ENCODE peak calls at places on chromosomes 13 and 19, in eight cellular contexts. W is GM23248; J is neuronal stem cell; Z is tibial artery; H is left lung; L is HCT116; I is astrocyte; B is effector memory CD4-positive, alpha-beta T cell. Q is an unnamed sample.
A peak's percentile ranks its signal among the peaks of the same experiment; 100 is the strongest.

GRCh38 chr19:18253716-18254115 is 20.5 kb downstream of the IQCN start:
- DNase-seq in W (peak; percentile 58), B (no peak), Z (no peak), J (no peak), I (no peak), L (no peak), H (peak; percentile 61), Q (no peak)

GRCh38 chr19:37334179-37335071 is 36.5 kb upstream of the ZNF527 start:
- DNase-seq in L (no peak), W (peak; percentile 94), B (peak; percentile 79), I (peak; percentile 84), J (peak; percentile 87), H (peak; percentile 95), Z (peak; percentile 93), Q (peak; percentile 95)

GRCh38 chr13:110382229-110382628 is 75.1 kb downstream of the COL4A2 start:
- DNase-seq in B (no peak), W (peak; percentile 90), I (peak; percentile 87), Z (no peak), H (no peak), L (no peak), J (no peak), Q (no peak)

GRCh38 chr13:103876571-103876970 is 810.4 kb upstream of the SLC10A2 start:
- DNase-seq in I (peak; percentile 29), H (no peak), W (peak; percentile 76), B (no peak), J (no peak), Z (no peak), L (no peak), Q (no peak)

GRCh38 chr13:34967851-34968562 is 25.9 kb downstream of the NBEA start:
- DNase-seq in Z (no peak), I (peak; percentile 67), L (no peak), J (no peak), H (no peak), W (no peak), B (no peak), Q (no peak)

GRCh38 chr13:27793377-27794074 is 1.2 kb downstream of the GSX1 start:
- DNase-seq in I (no peak), Z (no peak), W (no peak), J (no peak), L (no peak), B (no peak), H (no peak), Q (no peak)

GRCh38 chr13:42369071-42369795 is 97.3 kb downstream of the AKAP11 start:
- DNase-seq in I (no peak), Z (no peak), W (no peak), L (no peak), J (no peak), B (no peak), H (no peak), Q (no peak)

GRCh38 chr19:45250832-45251451 is at the start of gene MARK4:
- DNase-seq in J (peak; percentile 55), I (no peak), H (peak; percentile 50), B (peak; percentile 30), Z (peak; percentile 70), W (peak; percentile 73), L (peak; percentile 16), Q (peak; percentile 36)

GRCh38 chr19:888615-889385 is 4.2 kb downstream of the MED16 start:
- DNase-seq in I (no peak), Z (no peak), W (no peak), H (no peak), B (no peak), J (no peak), L (no peak), Q (peak; percentile 82)

GRCh38 chr13:79451500-79451962 is 29.4 kb upstream of the NDFIP2 start:
- DNase-seq in B (peak; percentile 80), H (peak; percentile 56), W (peak; percentile 98), I (peak; percentile 92), J (no peak), L (no peak), Z (no peak), Q (peak; percentile 77)

GRCh38 chr19:34370117-34370516 is 5.1 kb downstream of the GPI start:
- DNase-seq in B (no peak), J (no peak), I (no peak), L (no peak), W (no peak), Z (no peak), H (no peak), Q (no peak)

GRCh38 chr13:33080962-33081655 is 64.9 kb downstream of the KL start:
- DNase-seq in W (peak; percentile 7), J (no peak), H (no peak), L (no peak), I (no peak), B (no peak), Z (no peak), Q (no peak)

GRCh38 chr13:20475927-20476691 is 49.5 kb downstream of the CRYL1 start:
- DNase-seq in B (peak; percentile 53), L (no peak), Z (no peak), I (peak; percentile 38), W (no peak), J (no peak), H (no peak), Q (peak; percentile 85)

GRCh38 chr13:80082396-80083096 is 258.4 kb downstream of the SPRY2 start:
- DNase-seq in L (no peak), H (no peak), I (peak; percentile 88), Z (no peak), W (peak; percentile 63), J (no peak), B (no peak), Q (no peak)

DNA sequence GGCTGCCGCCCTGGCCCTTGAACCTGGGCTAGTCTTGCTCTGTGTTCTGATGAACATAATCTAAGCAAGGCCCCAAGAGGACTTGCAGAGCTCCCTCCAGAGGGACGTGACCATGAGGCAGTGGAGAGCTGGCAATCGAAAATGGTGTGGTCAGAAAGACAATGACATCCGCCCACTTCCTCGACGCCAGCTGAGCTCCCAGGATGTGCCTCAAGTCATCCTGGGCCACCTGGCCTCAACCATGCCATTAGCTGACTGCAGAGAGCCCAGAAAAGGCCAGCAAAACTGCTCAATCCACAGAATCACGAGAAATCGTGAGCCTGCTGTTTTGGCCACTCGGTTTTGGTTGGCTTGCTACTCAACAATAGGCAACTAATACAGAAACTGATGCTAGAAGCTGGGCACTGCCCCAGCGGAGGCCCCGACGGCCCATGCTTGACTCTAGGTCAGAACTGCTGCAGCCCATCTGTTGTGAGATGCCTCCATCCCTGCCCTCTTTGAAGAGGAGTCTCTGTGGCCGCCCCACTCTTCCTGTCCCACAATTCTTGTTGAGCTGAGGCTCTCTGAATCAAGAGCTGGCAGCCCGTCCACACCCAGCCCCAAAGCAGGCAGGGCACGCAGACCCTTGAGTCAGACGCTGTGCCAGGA is 53.3 kb downstream of the STK24 start:
- DNase-seq in H (no peak), J (no peak), Z (no peak), B (no peak), I (no peak), W (no peak), L (no peak), Q (no peak)
- H3K4me1 ChIP-seq in H (peaks cover 5% of the 10 kb centered on the region), J (peaks cover 31% of the 10 kb centered on the region), Z (peaks cover 14% of the 10 kb centered on the region), B (peaks cover 55% of the 10 kb centered on the region), I (no peaks in the 10 kb centered on the region), W (peaks cover 5% of the 10 kb centered on the region), L (peaks cover 22% of the 10 kb centered on the region), Q (peaks cover 57% of the 10 kb centered on the region)

GRCh38 chr13:70407486-70407885 is 299.2 kb upstream of the KLHL1 start:
- DNase-seq in J (no peak), Z (no peak), H (no peak), I (no peak), L (no peak), W (no peak), B (no peak), Q (no peak)
- H3K4me1 ChIP-seq in J (no peaks in the 10 kb centered on the region), Z (no peaks in the 10 kb centered on the region), H (no peaks in the 10 kb centered on the region), I (no peaks in the 10 kb centered on the region), L (no peaks in the 10 kb centered on the region), W (no peaks in the 10 kb centered on the region), B (no peaks in the 10 kb centered on the region), Q (no peaks in the 10 kb centered on the region)

DNA sequence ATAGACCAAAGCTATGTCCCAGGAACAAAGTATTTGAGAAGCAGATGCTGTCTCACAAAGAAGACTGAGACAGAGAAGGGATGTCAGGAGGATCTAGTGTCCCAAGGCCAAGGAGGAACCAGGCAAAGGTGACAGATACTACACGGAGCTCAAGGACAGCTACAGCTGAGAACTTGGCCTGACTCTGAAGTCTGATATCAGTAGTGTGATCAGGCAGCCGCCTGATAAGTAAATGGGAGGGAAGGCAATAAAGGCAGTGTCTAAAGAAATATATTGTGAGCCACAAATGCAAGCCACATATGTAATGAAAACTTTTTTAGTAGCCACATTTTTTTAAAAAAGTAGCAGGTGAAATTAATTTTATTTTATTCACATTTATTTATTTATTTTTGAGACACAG is 20.4 kb upstream of the NANOS3 start:
- DNase-seq in I (no peak), W (no peak), Z (no peak), L (no peak), J (no peak), B (no peak), H (no peak), Q (no peak)
- H3K4me1 ChIP-seq in I (peaks cover 24% of the 10 kb centered on the region), W (peaks cover 29% of the 10 kb centered on the region), Z (peaks cover 20% of the 10 kb centered on the region), L (peaks cover 97% of the 10 kb centered on the region), J (peaks cover 2% of the 10 kb centered on the region), B (peaks cover 7% of the 10 kb centered on the region), H (peaks cover 8% of the 10 kb centered on the region), Q (peaks cover 5% of the 10 kb centered on the region)

GRCh38 chr19:40282920-40283319 is 2.2 kb downstream of the AKT2 start:
- DNase-seq in L (no peak), W (peak; percentile 61), I (peak; percentile 9), B (no peak), J (no peak), H (no peak), Z (no peak), Q (no peak)

GRCh38 chr19:40279761-40280607 is 5.2 kb downstream of the AKT2 start:
- DNase-seq in W (peak; percentile 30), H (no peak), I (no peak), L (no peak), Z (no peak), J (no peak), B (no peak), Q (no peak)

GRCh38 chr19:40282209-40282580 is 3.0 kb downstream of the AKT2 start:
- DNase-seq in I (no peak), H (no peak), W (no peak), L (no peak), B (no peak), J (no peak), Z (no peak), Q (no peak)

GRCh38 chr19:40280608-40281221 is 4.4 kb downstream of the AKT2 start:
- DNase-seq in H (no peak), B (no peak), Z (no peak), I (no peak), L (no peak), J (no peak), W (no peak), Q (no peak)

DNA sequence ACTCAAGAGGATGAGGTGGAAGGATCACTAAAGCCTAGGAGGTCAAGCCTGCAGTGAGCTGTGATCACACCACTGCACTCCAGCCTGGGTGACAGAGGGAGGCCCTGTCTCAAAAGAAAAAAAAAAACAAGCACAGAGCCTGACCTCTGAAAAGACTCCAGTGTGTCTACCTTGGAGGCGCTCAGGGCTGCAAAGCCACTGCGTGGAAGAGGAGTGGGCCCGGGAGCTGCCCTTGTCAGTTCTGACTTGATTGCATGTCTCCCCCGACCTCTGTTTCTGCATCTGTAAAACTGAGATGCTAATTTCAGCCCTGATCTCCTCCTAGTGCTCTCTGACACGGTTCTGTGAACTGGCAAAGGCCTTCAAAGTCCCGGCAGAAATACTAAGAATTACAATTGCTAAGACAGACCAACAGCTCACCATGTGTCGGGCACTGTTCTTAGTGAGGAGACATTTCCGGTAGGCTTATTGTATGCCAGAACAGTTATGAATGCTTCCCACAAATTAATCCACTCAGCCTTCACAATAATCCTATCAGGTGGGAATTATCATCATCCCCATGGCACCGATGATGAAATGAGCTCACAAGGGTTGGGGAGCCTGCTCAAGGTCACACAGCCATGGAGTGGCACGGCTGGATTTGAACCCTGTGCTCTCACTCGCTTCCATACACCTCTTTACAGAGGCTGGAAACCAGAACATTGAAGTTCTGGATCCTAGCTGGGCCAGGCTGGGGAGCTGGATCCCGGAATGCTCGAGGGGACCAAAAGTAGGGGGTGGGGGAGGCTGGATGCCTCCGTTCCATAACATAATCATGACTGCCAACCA is 3.5 kb downstream of the AKT2 start:
- DNase-seq in J (no peak), I (no peak), L (no peak), B (no peak), Z (no peak), W (peak; percentile 46), H (no peak), Q (no peak)
- H3K4me1 ChIP-seq in J (peaks cover 8% of the 10 kb centered on the region), I (peaks cover 18% of the 10 kb centered on the region), L (peaks cover 18% of the 10 kb centered on the region), B (peaks cover 23% of the 10 kb centered on the region), Z (peaks cover 53% of the 10 kb centered on the region), W (peaks cover 57% of the 10 kb centered on the region), H (peaks cover 39% of the 10 kb centered on the region), Q (peaks cover 75% of the 10 kb centered on the region)